ENCODE peak calls at places on chromosomes 6 and 20, in four cellular contexts. W is HCT116, D is psoas muscle, B is GM23338. H is an unnamed sample.

GRCh38 chr6:30814137-30815084 is 69.9 kb upstream of the DDR1 start:
- DNase-seq in W (peak; percentile 88), D (no peak), B (no peak), H (no peak)

GRCh38 chr6:52590634-52590985 is 13.8 kb upstream of the TRAM2 start:
- DNase-seq in W (no peak), D (no peak), B (no peak), H (no peak)

GRCh38 chr6:6331393-6331792 is 10.9 kb upstream of the F13A1 start:
- DNase-seq in W (no peak), D (no peak), B (no peak), H (no peak)

GRCh38 chr6:5123296-5124135 is 38.4 kb downstream of the PPP1R3G start:
- DNase-seq in W (no peak), D (no peak), B (no peak), H (no peak)

GRCh38 chr6:1109134-1109533 is 202.8 kb upstream of the FOXQ1 start:
- DNase-seq in W (no peak), D (no peak), B (no peak), H (no peak)

GRCh38 chr6:19399406-19399805 is 437.8 kb upstream of the ID4 start:
- DNase-seq in W (no peak), D (no peak), B (no peak), H (no peak)

GRCh38 chr6:86822747-86823146 is 114.6 kb upstream of the HTR1E start:
- DNase-seq in W (no peak), D (no peak), B (no peak), H (no peak)

GRCh38 chr6:127225497-127225896 is 41.2 kb upstream of the RNF146 start:
- DNase-seq in W (no peak), D (no peak), B (no peak), H (no peak)

GRCh38 chr6:20608371-20608770 is 74.1 kb downstream of the CDKAL1 start:
- DNase-seq in W (no peak), D (no peak), B (no peak), H (no peak)

GRCh38 chr6:28315628-28316027 is 20.3 kb downstream of the ZSCAN31 start:
- DNase-seq in W (no peak), D (no peak), B (no peak), H (no peak)

GRCh38 chr6:132780770-132781371 is 17.6 kb downstream of the SLC18B1 start:
- DNase-seq in W (no peak), D (no peak), B (peak; percentile 16), H (no peak)

GRCh38 chr6:144283781-144284473 is 1.2 kb upstream of the UTRN start:
- DNase-seq in W (no peak), D (no peak), B (peak; percentile 42), H (no peak)

GRCh38 chr6:105733556-105734162 is 330.8 kb upstream of the PREP start:
- DNase-seq in W (peak; percentile 41), D (no peak), B (peak; percentile 79), H (no peak)

GRCh38 chr20:1001981-1002681 is at the start of gene RSPO4:
- DNase-seq in W (no peak), D (no peak), B (peak; percentile 57), H (no peak)

GRCh38 chr20:6384368-6384767 is 261.5 kb upstream of the FERMT1 start:
- DNase-seq in W (no peak), D (no peak), B (no peak), H (no peak)

GRCh38 chr20:59828478-59829414 is 104.7 kb downstream of the SYCP2 start:
- DNase-seq in W (no peak), D (no peak), B (no peak), H (no peak)

GRCh38 chr6:110181131-110182027 is 1.2 kb downstream of the CDC40 start:
- DNase-seq in W (no peak), D (no peak), B (no peak), H (no peak)

GRCh38 chr6:18561006-18561750 is 174.0 kb downstream of the RNF144B start:
- DNase-seq in W (no peak), D (no peak), B (no peak), H (no peak)

GRCh38 chr20:33211817-33212424 is 5.2 kb upstream of the BPIFA3 start:
- DNase-seq in W (peak; percentile 61), D (no peak), B (peak; percentile 93), H (no peak)

GRCh38 chr6:169556758-169557505 is 144.9 kb downstream of the WDR27 start:
- DNase-seq in W (no peak), D (no peak), B (no peak), H (no peak)

GRCh38 chr6:114063956-114064355 is 93.0 kb upstream of the HDAC2 start:
- DNase-seq in W (no peak), D (no peak), B (no peak), H (no peak)

GRCh38 chr6:53728570-53729194 is 63.1 kb upstream of the KLHL31 start:
- DNase-seq in W (no peak), D (peak; percentile 24), B (peak; percentile 79), H (peak; percentile 24)

GRCh38 chr20:39066464-39066863 is 104.3 kb downstream of the DHX35 start:
- DNase-seq in W (no peak), D (no peak), B (peak; percentile 94), H (no peak)

GRCh38 chr6:127532991-127533390 is 13.9 kb upstream of the MTCL3 start:
- DNase-seq in W (no peak), D (no peak), B (no peak), H (no peak)

GRCh38 chr20:19212524-19213502 is at the start of gene SLC24A3:
- DNase-seq in W (no peak), D (peak; percentile 75), B (peak; percentile 77), H (peak; percentile 70)

GRCh38 chr6:156510242-156510641 is 266.9 kb upstream of the ARID1B start:
- DNase-seq in W (no peak), D (no peak), B (no peak), H (no peak)

GRCh38 chr6:19805146-19805515 is 32.0 kb upstream of the ID4 start:
- DNase-seq in W (peak; percentile 6), D (no peak), B (peak; percentile 4), H (no peak)

GRCh38 chr6:122789078-122789861 is at the start of gene SMPDL3A:
- DNase-seq in W (peak; percentile 57), D (peak; percentile 78), B (peak; percentile 87), H (peak; percentile 70)
- H3K4me3 ChIP-seq in W (peak within 1 kb of the TSS; percentile 68), D (peak within 1 kb of the TSS; percentile 90), B (peak within 1 kb of the TSS; percentile 83), H (peak within 1 kb of the TSS; percentile 86)

GRCh38 chr20:44068780-44069191 is 118.2 kb downstream of the JPH2 start:
- DNase-seq in W (no peak), D (no peak), B (no peak), H (no peak)

GRCh38 chr20:44070139-44070900 is 116.7 kb downstream of the JPH2 start:
- DNase-seq in W (no peak), D (no peak), B (no peak), H (no peak)

GRCh38 chr20:44071057-44071456 is 115.9 kb downstream of the JPH2 start:
- DNase-seq in W (no peak), D (no peak), B (no peak), H (no peak)

GRCh38 chr20:44068311-44068710 is 118.7 kb downstream of the JPH2 start:
- DNase-seq in W (no peak), D (no peak), B (peak; percentile 36), H (no peak)

DNA sequence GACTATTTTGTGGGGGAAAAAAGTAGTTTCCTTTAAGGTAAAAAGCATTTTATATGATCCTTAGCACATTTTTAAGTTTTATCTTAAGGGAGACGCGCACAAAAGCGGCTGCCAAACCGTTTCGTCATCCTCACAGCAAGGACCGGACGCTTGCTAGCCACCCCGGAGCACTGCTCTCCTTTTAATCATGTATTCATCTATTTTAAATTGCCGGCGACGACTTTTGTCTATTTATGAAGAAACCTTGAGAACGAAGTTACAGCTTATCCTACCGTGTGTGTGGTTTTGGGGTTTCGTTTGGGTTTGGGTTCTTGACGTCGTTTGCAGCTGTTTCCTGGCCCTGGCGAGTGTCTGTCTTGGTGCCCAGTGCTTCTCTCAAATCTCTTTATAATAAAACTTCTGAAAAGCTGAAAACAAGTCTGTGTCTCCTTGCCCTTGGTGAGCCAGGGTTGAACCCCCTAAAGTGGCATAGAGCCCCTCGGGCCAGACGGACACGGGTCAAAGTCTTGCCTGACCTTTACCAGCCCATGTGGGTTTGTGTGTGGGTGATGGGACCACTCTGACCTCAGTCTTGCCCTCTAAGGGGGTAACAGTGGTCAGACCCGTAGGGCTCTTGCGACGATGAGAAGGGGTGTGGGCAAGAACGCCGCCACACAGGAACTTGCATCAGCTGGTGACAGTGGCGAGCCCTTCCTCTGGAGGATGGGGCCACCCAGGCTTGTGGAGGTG is 117.6 kb downstream of the JPH2 start:
- DNase-seq in W (no peak), D (no peak), B (no peak), H (no peak)
- H3K4me3 ChIP-seq in W (no peak overlapping the region), D (no peak overlapping the region), B (no peak overlapping the region), H (no peak overlapping the region)

GRCh38 chr6:3771407-3772011 is 20.0 kb upstream of the PXDC1 start:
- DNase-seq in W (no peak), D (no peak), B (peak; percentile 53), H (no peak)

GRCh38 chr6:3768502-3768901 is 17.0 kb upstream of the PXDC1 start:
- DNase-seq in W (no peak), D (no peak), B (no peak), H (no peak)

GRCh38 chr6:3770023-3770422 is 18.5 kb upstream of the PXDC1 start:
- DNase-seq in W (no peak), D (no peak), B (peak; percentile 55), H (no peak)

GRCh38 chr6:3766219-3766618 is 14.7 kb upstream of the PXDC1 start:
- DNase-seq in W (no peak), D (no peak), B (no peak), H (no peak)

GRCh38 chr6:3769610-3770009 is 18.1 kb upstream of the PXDC1 start:
- DNase-seq in W (no peak), D (no peak), B (no peak), H (no peak)
- H3K4me3 ChIP-seq in W (no peak overlapping the region), D (no peak overlapping the region), B (no peak overlapping the region), H (no peak overlapping the region)

GRCh38 chr20:13778827-13779226 is 5.9 kb downstream of the ESF1 start:
- DNase-seq in W (no peak), D (no peak), B (no peak), H (no peak)
- H3K4me3 ChIP-seq in W (no peak overlapping the region), D (no peak overlapping the region), B (no peak overlapping the region), H (no peak overlapping the region)

GRCh38 chr20:25390538-25391528 is at the start of gene ABHD12:
- DNase-seq in W (peak; percentile 81), D (peak; percentile 98), B (peak; percentile 98), H (peak; percentile 97)

GRCh38 chr20:25389858-25390537 is 637 bp downstream of the ABHD12 start:
- DNase-seq in W (no peak), D (peak; percentile 37), B (peak; percentile 61), H (peak; percentile 33)

GRCh38 chr20:25394996-25395395 is 4.4 kb upstream of the ABHD12 start:
- DNase-seq in W (no peak), D (no peak), B (no peak), H (no peak)

GRCh38 chr20:25394276-25394675 is 3.6 kb upstream of the ABHD12 start:
- DNase-seq in W (no peak), D (no peak), B (no peak), H (no peak)

DNA sequence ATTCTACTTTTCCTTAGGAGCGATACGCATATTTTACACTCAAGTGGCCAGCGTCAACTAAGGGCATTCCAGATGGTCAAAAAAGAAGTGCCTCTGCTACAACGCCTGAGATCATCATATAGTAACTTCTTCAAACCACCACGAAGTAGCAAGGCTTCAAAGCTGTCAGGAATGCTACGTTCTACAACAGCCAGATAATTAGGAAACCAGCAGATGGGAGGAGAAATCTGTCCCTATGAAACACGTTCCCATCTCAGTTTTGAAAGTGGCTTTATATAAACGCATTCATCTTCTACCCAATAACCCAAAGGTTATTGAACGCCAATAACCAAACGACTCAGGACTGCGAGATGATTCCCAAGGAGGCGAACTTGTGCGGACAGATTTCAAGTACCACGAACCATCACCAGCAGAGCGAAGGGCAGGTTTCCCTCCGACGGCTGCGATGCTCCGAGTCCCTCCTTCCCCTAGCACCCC is 1.2 kb downstream of the ABHD12 start:
- DNase-seq in W (no peak), D (no peak), B (peak; percentile 33), H (no peak)
- H3K4me3 ChIP-seq in W (peak overlapping the region; percentile 81), D (peak overlapping the region; percentile 78), B (peak overlapping the region; percentile 52), H (peak overlapping the region; percentile 87)

H was measured in left ventricle myocardium inferior.